ENCODE peak calls at places on chromosomes 5 and 9, in eight cellular contexts. H is 8988T; E is CD4-positive, alpha-beta memory T cell; Q is stimulated activated CD4-positive, alpha-beta T cell treated with anti-CD3 and anti-CD28 coated beads, Interleukin-1b, Interleukin-23, amount 100 ng/mL, for 1 hour; T is ovary; D is fibroblast of the aortic adventitia; X is non-pigmented ciliary epithelial cell; N is AG04449. J is an unnamed sample.

GRCh38 chr5:151772029-151772867 is 494 bp downstream of the G3BP1 start:
- DNase-seq in N (no peak), T (no peak), X (no peak), Q (no peak), D (peak), H (no peak), E (no peak), J (peak)

GRCh38 chr9:21961569-21961968 is 32.6 kb downstream of the CDKN2A start:
- DNase-seq in N (no peak), D (no peak), Q (no peak), E (no peak), T (no peak), X (no peak), H (no peak), J (no peak)

GRCh38 chr9:113215142-113215541 is 5.9 kb downstream of the FKBP15 start:
- DNase-seq in N (no peak), T (no peak), D (peak), Q (no peak), H (no peak), X (no peak), E (peak), J (no peak)

GRCh38 chr5:117454716-117455212 is 880.1 kb upstream of the SEMA6A start:
- DNase-seq in Q (peak), N (no peak), X (no peak), T (peak), E (peak), H (peak), D (no peak), J (peak)

GRCh38 chr5:96048763-96049162 is 87.1 kb upstream of the ELL2 start:
- DNase-seq in E (no peak), D (no peak), Q (no peak), X (no peak), H (no peak), N (no peak), T (no peak), J (no peak)

GRCh38 chr9:20307662-20308061 is 314.6 kb downstream of the MLLT3 start:
- DNase-seq in N (no peak), D (no peak), X (no peak), Q (no peak), T (no peak), E (no peak), H (no peak), J (no peak)

GRCh38 chr5:178330791-178331404 is 98.3 kb upstream of the PHYKPL start:
- DNase-seq in D (no peak), E (no peak), T (no peak), Q (no peak), H (no peak), N (no peak), X (no peak), J (peak)

GRCh38 chr9:97518909-97519307 is 17.4 kb downstream of the TMOD1 start:
- DNase-seq in E (no peak), N (peak), Q (no peak), D (peak), T (peak), X (no peak), H (no peak), J (peak)

GRCh38 chr5:96067902-96068614 is 106.4 kb upstream of the ELL2 start:
- DNase-seq in N (peak), T (no peak), D (peak), H (no peak), X (peak), Q (no peak), E (no peak), J (peak)

GRCh38 chr9:134360897-134361296 is 34.6 kb downstream of the RXRA start:
- DNase-seq in E (no peak), Q (no peak), H (no peak), D (peak), X (no peak), N (no peak), T (no peak), J (peak)

GRCh38 chr9:21856301-21857094 is 54.1 kb downstream of the MTAP start:
- DNase-seq in H (no peak), T (no peak), E (no peak), Q (no peak), D (peak), N (no peak), X (no peak), J (no peak)

GRCh38 chr5:87327998-87328397 is 60.3 kb downstream of the RASA1 start:
- DNase-seq in N (no peak), E (no peak), H (no peak), X (no peak), Q (no peak), T (no peak), D (peak), J (no peak)

GRCh38 chr5:28896949-28897348 is 1858.6 kb upstream of the CDH9 start:
- DNase-seq in E (no peak), T (no peak), H (no peak), Q (no peak), N (no peak), X (no peak), D (no peak), J (no peak)

GRCh38 chr9:18622186-18622836 is 148.4 kb downstream of the ADAMTSL1 start:
- DNase-seq in X (no peak), N (no peak), T (no peak), H (no peak), E (no peak), D (no peak), Q (no peak), J (no peak)

GRCh38 chr5:78972654-78973428 is 12.3 kb downstream of the ARSB start:
- DNase-seq in D (peak), Q (no peak), T (peak), H (no peak), X (no peak), N (no peak), E (no peak), J (peak)

GRCh38 chr5:150608991-150609390 is 31.5 kb upstream of the SYNPO start:
- DNase-seq in E (no peak), Q (no peak), D (no peak), N (no peak), T (no peak), H (no peak), X (no peak), J (no peak)

GRCh38 chr5:138716456-138716924 is 36.7 kb upstream of the CTNNA1 start:
- DNase-seq in D (peak), X (no peak), E (no peak), H (no peak), T (no peak), N (no peak), Q (no peak), J (peak)

GRCh38 chr5:125410501-125411162 is 664.2 kb upstream of the ZNF608 start:
- DNase-seq in E (no peak), T (no peak), X (no peak), N (no peak), D (peak), H (no peak), Q (no peak), J (no peak)

GRCh38 chr5:181087309-181087708 is 43.7 kb downstream of the OR2V1 start:
- DNase-seq in T (no peak), D (no peak), X (no peak), N (no peak), E (no peak), Q (no peak), H (no peak), J (no peak)

GRCh38 chr5:79935992-79936643 is 54.9 kb downstream of the MTX3 start:
- DNase-seq in D (peak), E (no peak), X (no peak), N (no peak), Q (no peak), H (no peak), T (peak), J (no peak)

J was measured in prostate gland.